ENCODE peak calls at places on chromosomes 12 and 14, in ten cellular contexts. One of them, this sample, is unnamed.

GRCh38 chr14:64685364-64686130 is 18.7 kb upstream of the PLEKHG3 start:
- DNase-seq in H9: no peak
- DNase-seq in heart left ventricle: no peak
- DNase-seq in AG08395: no peak
- DNase-seq in occipital lobe: no peak
- DNase-seq in stimulated activated CD8-positive, alpha-beta memory T cell treated with anti-CD3 and anti-CD28 coated beads, Interleukin-2, amount 100 ng/mL, for 1 hour: no peak
- DNase-seq in choroid plexus epithelial cell: no peak
- DNase-seq in endothelial cell: no peak
- DNase-seq in neural crest cell: no peak
- DNase-seq in activated T-cell treated with anti-CD3 and anti-CD28 coated beads, Interleukin-2, amount 50 U/mL, for 24 hours: no peak
- DNase-seq in this sample: no peak

GRCh38 chr14:66511849-66512248 is 3.9 kb downstream of the GPHN start:
- DNase-seq in occipital lobe: no peak
- DNase-seq in choroid plexus epithelial cell: no peak
- DNase-seq in AG08395: no peak
- DNase-seq in heart left ventricle: no peak
- DNase-seq in endothelial cell: no peak
- DNase-seq in stimulated activated CD8-positive, alpha-beta memory T cell treated with anti-CD3 and anti-CD28 coated beads, Interleukin-2, amount 100 ng/mL, for 1 hour: no peak
- DNase-seq in activated T-cell treated with anti-CD3 and anti-CD28 coated beads, Interleukin-2, amount 50 U/mL, for 24 hours: no peak
- DNase-seq in H9: no peak
- DNase-seq in neural crest cell: no peak
- DNase-seq in this sample: no peak

GRCh38 chr14:99177876-99178630 is 93.9 kb downstream of the BCL11B start:
- DNase-seq in AG08395: no peak
- DNase-seq in activated T-cell treated with anti-CD3 and anti-CD28 coated beads, Interleukin-2, amount 50 U/mL, for 24 hours: peak
- DNase-seq in neural crest cell: no peak
- DNase-seq in H9: peak
- DNase-seq in heart left ventricle: no peak
- DNase-seq in stimulated activated CD8-positive, alpha-beta memory T cell treated with anti-CD3 and anti-CD28 coated beads, Interleukin-2, amount 100 ng/mL, for 1 hour: no peak
- DNase-seq in choroid plexus epithelial cell: no peak
- DNase-seq in occipital lobe: no peak
- DNase-seq in endothelial cell: no peak
- DNase-seq in this sample: no peak

GRCh38 chr12:5872745-5873144 is 72.3 kb downstream of the ANO2 start:
- DNase-seq in activated T-cell treated with anti-CD3 and anti-CD28 coated beads, Interleukin-2, amount 50 U/mL, for 24 hours: no peak
- DNase-seq in endothelial cell: no peak
- DNase-seq in neural crest cell: no peak
- DNase-seq in occipital lobe: no peak
- DNase-seq in AG08395: peak
- DNase-seq in H9: peak
- DNase-seq in heart left ventricle: no peak
- DNase-seq in stimulated activated CD8-positive, alpha-beta memory T cell treated with anti-CD3 and anti-CD28 coated beads, Interleukin-2, amount 100 ng/mL, for 1 hour: no peak
- DNase-seq in choroid plexus epithelial cell: peak
- DNase-seq in this sample: no peak

GRCh38 chr12:96487214-96487613 is 2.2 kb upstream of the CFAP54 start:
- DNase-seq in heart left ventricle: no peak
- DNase-seq in choroid plexus epithelial cell: peak
- DNase-seq in occipital lobe: no peak
- DNase-seq in AG08395: peak
- DNase-seq in activated T-cell treated with anti-CD3 and anti-CD28 coated beads, Interleukin-2, amount 50 U/mL, for 24 hours: no peak
- DNase-seq in H9: no peak
- DNase-seq in stimulated activated CD8-positive, alpha-beta memory T cell treated with anti-CD3 and anti-CD28 coated beads, Interleukin-2, amount 100 ng/mL, for 1 hour: no peak
- DNase-seq in endothelial cell: no peak
- DNase-seq in neural crest cell: no peak
- DNase-seq in this sample: peak

GRCh38 chr14:61584258-61584657 is 111.1 kb upstream of the HIF1A start:
- DNase-seq in activated T-cell treated with anti-CD3 and anti-CD28 coated beads, Interleukin-2, amount 50 U/mL, for 24 hours: no peak
- DNase-seq in occipital lobe: no peak
- DNase-seq in endothelial cell: no peak
- DNase-seq in neural crest cell: no peak
- DNase-seq in H9: no peak
- DNase-seq in AG08395: peak
- DNase-seq in stimulated activated CD8-positive, alpha-beta memory T cell treated with anti-CD3 and anti-CD28 coated beads, Interleukin-2, amount 100 ng/mL, for 1 hour: no peak
- DNase-seq in heart left ventricle: no peak
- DNase-seq in choroid plexus epithelial cell: peak
- DNase-seq in this sample: peak

GRCh38 chr12:3644103-3644502 is 108.8 kb downstream of the CRACR2A start:
- DNase-seq in H9: no peak
- DNase-seq in AG08395: no peak
- DNase-seq in choroid plexus epithelial cell: no peak
- DNase-seq in endothelial cell: no peak
- DNase-seq in heart left ventricle: no peak
- DNase-seq in stimulated activated CD8-positive, alpha-beta memory T cell treated with anti-CD3 and anti-CD28 coated beads, Interleukin-2, amount 100 ng/mL, for 1 hour: no peak
- DNase-seq in neural crest cell: no peak
- DNase-seq in occipital lobe: no peak
- DNase-seq in activated T-cell treated with anti-CD3 and anti-CD28 coated beads, Interleukin-2, amount 50 U/mL, for 24 hours: no peak
- DNase-seq in this sample: no peak

GRCh38 chr12:108839011-108839889 is 18.1 kb downstream of the SSH1 start:
- DNase-seq in choroid plexus epithelial cell: no peak
- DNase-seq in stimulated activated CD8-positive, alpha-beta memory T cell treated with anti-CD3 and anti-CD28 coated beads, Interleukin-2, amount 100 ng/mL, for 1 hour: no peak
- DNase-seq in AG08395: peak
- DNase-seq in activated T-cell treated with anti-CD3 and anti-CD28 coated beads, Interleukin-2, amount 50 U/mL, for 24 hours: no peak
- DNase-seq in occipital lobe: no peak
- DNase-seq in H9: no peak
- DNase-seq in neural crest cell: no peak
- DNase-seq in endothelial cell: no peak
- DNase-seq in heart left ventricle: peak
- DNase-seq in this sample: peak

GRCh38 chr12:23221066-23221465 is 596.1 kb downstream of the ETNK1 start:
- DNase-seq in choroid plexus epithelial cell: peak
- DNase-seq in H9: peak
- DNase-seq in occipital lobe: no peak
- DNase-seq in activated T-cell treated with anti-CD3 and anti-CD28 coated beads, Interleukin-2, amount 50 U/mL, for 24 hours: no peak
- DNase-seq in AG08395: no peak
- DNase-seq in endothelial cell: peak
- DNase-seq in stimulated activated CD8-positive, alpha-beta memory T cell treated with anti-CD3 and anti-CD28 coated beads, Interleukin-2, amount 100 ng/mL, for 1 hour: no peak
- DNase-seq in heart left ventricle: no peak
- DNase-seq in neural crest cell: no peak
- DNase-seq in this sample: no peak

GRCh38 chr14:103748539-103748867 is 32.9 kb downstream of the ZFYVE21 start:
- DNase-seq in neural crest cell: no peak
- DNase-seq in endothelial cell: no peak
- DNase-seq in choroid plexus epithelial cell: no peak
- DNase-seq in stimulated activated CD8-positive, alpha-beta memory T cell treated with anti-CD3 and anti-CD28 coated beads, Interleukin-2, amount 100 ng/mL, for 1 hour: no peak
- DNase-seq in activated T-cell treated with anti-CD3 and anti-CD28 coated beads, Interleukin-2, amount 50 U/mL, for 24 hours: peak
- DNase-seq in occipital lobe: no peak
- DNase-seq in AG08395: no peak
- DNase-seq in heart left ventricle: no peak
- DNase-seq in H9: no peak
- DNase-seq in this sample: no peak

GRCh38 chr14:88791629-88792571 is 853 bp downstream of the EML5 start:
- DNase-seq in neural crest cell: peak
- DNase-seq in endothelial cell: peak
- DNase-seq in activated T-cell treated with anti-CD3 and anti-CD28 coated beads, Interleukin-2, amount 50 U/mL, for 24 hours: no peak
- DNase-seq in H9: peak
- DNase-seq in choroid plexus epithelial cell: no peak
- DNase-seq in stimulated activated CD8-positive, alpha-beta memory T cell treated with anti-CD3 and anti-CD28 coated beads, Interleukin-2, amount 100 ng/mL, for 1 hour: no peak
- DNase-seq in heart left ventricle: no peak
- DNase-seq in occipital lobe: peak
- DNase-seq in AG08395: no peak
- DNase-seq in this sample: no peak

GRCh38 chr12:113260636-113261300 is 39.5 kb downstream of the TPCN1 start:
- DNase-seq in choroid plexus epithelial cell: no peak
- DNase-seq in stimulated activated CD8-positive, alpha-beta memory T cell treated with anti-CD3 and anti-CD28 coated beads, Interleukin-2, amount 100 ng/mL, for 1 hour: no peak
- DNase-seq in heart left ventricle: no peak
- DNase-seq in neural crest cell: no peak
- DNase-seq in occipital lobe: no peak
- DNase-seq in activated T-cell treated with anti-CD3 and anti-CD28 coated beads, Interleukin-2, amount 50 U/mL, for 24 hours: no peak
- DNase-seq in AG08395: no peak
- DNase-seq in endothelial cell: no peak
- DNase-seq in H9: no peak
- DNase-seq in this sample: no peak

GRCh38 chr14:23569443-23570151 is 2.0 kb upstream of the AP1G2 start:
- DNase-seq in endothelial cell: no peak
- DNase-seq in choroid plexus epithelial cell: peak
- DNase-seq in stimulated activated CD8-positive, alpha-beta memory T cell treated with anti-CD3 and anti-CD28 coated beads, Interleukin-2, amount 100 ng/mL, for 1 hour: no peak
- DNase-seq in AG08395: no peak
- DNase-seq in heart left ventricle: no peak
- DNase-seq in activated T-cell treated with anti-CD3 and anti-CD28 coated beads, Interleukin-2, amount 50 U/mL, for 24 hours: no peak
- DNase-seq in H9: peak
- DNase-seq in occipital lobe: peak
- DNase-seq in neural crest cell: no peak
- DNase-seq in this sample: no peak

GRCh38 chr14:51219473-51220448 is 20.3 kb upstream of the TMX1 start:
- DNase-seq in choroid plexus epithelial cell: peak
- DNase-seq in H9: no peak
- DNase-seq in activated T-cell treated with anti-CD3 and anti-CD28 coated beads, Interleukin-2, amount 50 U/mL, for 24 hours: no peak
- DNase-seq in AG08395: peak
- DNase-seq in stimulated activated CD8-positive, alpha-beta memory T cell treated with anti-CD3 and anti-CD28 coated beads, Interleukin-2, amount 100 ng/mL, for 1 hour: no peak
- DNase-seq in endothelial cell: no peak
- DNase-seq in occipital lobe: no peak
- DNase-seq in heart left ventricle: no peak
- DNase-seq in neural crest cell: no peak
- DNase-seq in this sample: peak

GRCh38 chr12:107448198-107448597 is 237.4 kb upstream of the PWP1 start:
- DNase-seq in AG08395: no peak
- DNase-seq in activated T-cell treated with anti-CD3 and anti-CD28 coated beads, Interleukin-2, amount 50 U/mL, for 24 hours: no peak
- DNase-seq in occipital lobe: no peak
- DNase-seq in choroid plexus epithelial cell: peak
- DNase-seq in stimulated activated CD8-positive, alpha-beta memory T cell treated with anti-CD3 and anti-CD28 coated beads, Interleukin-2, amount 100 ng/mL, for 1 hour: no peak
- DNase-seq in neural crest cell: peak
- DNase-seq in heart left ventricle: no peak
- DNase-seq in endothelial cell: peak
- DNase-seq in H9: peak
- DNase-seq in this sample: no peak

GRCh38 chr14:37124617-37125016 is 47.8 kb downstream of the SLC25A21 start:
- DNase-seq in heart left ventricle: no peak
- DNase-seq in H9: peak
- DNase-seq in activated T-cell treated with anti-CD3 and anti-CD28 coated beads, Interleukin-2, amount 50 U/mL, for 24 hours: no peak
- DNase-seq in AG08395: no peak
- DNase-seq in endothelial cell: no peak
- DNase-seq in neural crest cell: no peak
- DNase-seq in stimulated activated CD8-positive, alpha-beta memory T cell treated with anti-CD3 and anti-CD28 coated beads, Interleukin-2, amount 100 ng/mL, for 1 hour: no peak
- DNase-seq in occipital lobe: no peak
- DNase-seq in choroid plexus epithelial cell: peak
- DNase-seq in this sample: no peak